ENCODE peak calls at places on chromosomes 4 and X, in ten cellular contexts. Y is left ventricle myocardium inferior; N is neural progenitor cell; E is heart left ventricle; G is GM23248; K is CD4-positive, CD25-positive, alpha-beta regulatory T cell; F is left lung; R is Peyer's patch; J is A549; D is CD4-positive, alpha-beta memory T cell. V is an unnamed sample.

GRCh38 chr4:101141855-101142254 is 205.5 kb downstream of the PPP3CA start:
- DNase-seq in Y (no peak), N (no peak), E (no peak), G (no peak), K (no peak), F (no peak), R (no peak), J (no peak), D (no peak), V (no peak)

GRCh38 chrX:63764946-63765345 is 20.1 kb downstream of the ARHGEF9 start:
- DNase-seq in Y (no peak), N (no peak), E (no peak), G (peak; percentile 54), K (no peak), F (no peak), R (no peak), J (no peak), D (no peak), V (no peak)

GRCh38 chrX:40062525-40063193 is 35.1 kb downstream of the BCOR start:
- DNase-seq in Y (no peak), N (no peak), E (no peak), G (no peak), K (no peak), F (no peak), R (no peak), J (no peak), D (no peak), V (no peak)

GRCh38 chr4:102533916-102534315 is 32.8 kb downstream of the NFKB1 start:
- DNase-seq in Y (no peak), N (no peak), E (no peak), G (no peak), K (no peak), F (no peak), R (no peak), J (no peak), D (no peak), V (no peak)

GRCh38 chr4:108018884-108019187 is 29.1 kb downstream of the HADH start:
- DNase-seq in Y (no peak), N (no peak), E (no peak), G (no peak), K (no peak), F (no peak), R (no peak), J (no peak), D (no peak), V (no peak)

GRCh38 chr4:126582737-126583136 is 1050.0 kb upstream of the INTU start:
- DNase-seq in Y (no peak), N (peak; percentile 31), E (no peak), G (peak; percentile 4), K (no peak), F (no peak), R (no peak), J (no peak), D (no peak), V (no peak)

GRCh38 chrX:34903316-34903715 is 39.3 kb upstream of the FAM47B start:
- DNase-seq in Y (no peak), N (no peak), E (no peak), G (peak; percentile 56), K (no peak), F (no peak), R (no peak), J (no peak), D (no peak), V (no peak)

GRCh38 chrX:129843459-129844306 is at the start of gene ZDHHC9:
- DNase-seq in Y (peak; percentile 88), N (peak; percentile 93), E (peak; percentile 89), G (peak; percentile 90), K (peak; percentile 85), F (peak; percentile 89), R (peak; percentile 94), J (peak; percentile 70), D (peak; percentile 86), V (peak; percentile 91)

GRCh38 chrX:109635151-109635550 is 10.2 kb upstream of the KCNE5 start:
- DNase-seq in Y (no peak), N (peak; percentile 34), E (no peak), G (peak; percentile 36), K (no peak), F (no peak), R (no peak), J (peak; percentile 3), D (no peak), V (no peak)

GRCh38 chr4:31918891-31919290 is 1198.7 kb downstream of the PCDH7 start:
- DNase-seq in Y (no peak), N (no peak), E (no peak), G (no peak), K (no peak), F (no peak), R (no peak), J (no peak), D (no peak), V (no peak)

GRCh38 chr4:189053621-189054020 is 887.1 kb upstream of the FRG1 start:
- DNase-seq in Y (no peak), N (peak; percentile 63), E (no peak), G (no peak), K (no peak), F (no peak), R (no peak), J (no peak), D (no peak), V (no peak)

DNA sequence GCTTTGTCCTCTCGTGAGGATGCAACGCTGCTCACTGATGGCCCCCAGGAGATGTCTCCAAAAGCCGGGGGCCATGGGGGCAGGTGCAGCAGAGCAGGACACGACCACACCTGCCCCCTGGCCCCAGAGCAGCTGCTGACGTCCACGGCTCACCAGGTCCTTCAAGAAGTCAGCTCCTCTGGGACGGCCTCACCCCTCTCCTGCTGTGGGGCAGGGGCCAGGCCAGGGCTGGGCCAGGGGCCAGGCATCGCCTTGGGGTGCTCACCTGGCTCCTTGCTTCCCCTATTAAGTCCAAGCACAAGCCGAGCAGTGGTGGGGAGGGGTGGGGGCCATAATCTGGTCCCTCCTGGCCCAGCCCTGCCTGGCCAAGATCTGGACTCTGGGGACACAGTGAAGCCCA is 28.6 kb upstream of the MXD4 start:
- DNase-seq in Y (no peak), N (no peak), E (no peak), G (no peak), K (no peak), F (no peak), R (peak; percentile 50), J (no peak), D (no peak), V (no peak)
- H3K9me3 ChIP-seq in Y (no peaks in the 10 kb centered on the region), N (no peaks in the 10 kb centered on the region), E (no peaks in the 10 kb centered on the region), G (no peaks in the 10 kb centered on the region), K (no peaks in the 10 kb centered on the region), F (peaks cover 4% of the 10 kb centered on the region), R (no peaks in the 10 kb centered on the region), J (no peaks in the 10 kb centered on the region), D (no peaks in the 10 kb centered on the region), V (no peaks in the 10 kb centered on the region)

GRCh38 chr4:98386-98785 is 25.9 kb upstream of the ZNF718 start:
- DNase-seq in Y (no peak), N (no peak), E (no peak), G (no peak), K (no peak), F (no peak), R (no peak), J (no peak), D (no peak), V (no peak)
- H3K9me3 ChIP-seq in Y (peaks cover 100% of the 10 kb centered on the region), N (peaks cover 38% of the 10 kb centered on the region), E (peaks cover 78% of the 10 kb centered on the region), G (peaks cover 13% of the 10 kb centered on the region), K (peaks cover 44% of the 10 kb centered on the region), F (peaks cover 100% of the 10 kb centered on the region), R (peaks cover 8% of the 10 kb centered on the region), J (peaks cover 29% of the 10 kb centered on the region), D (no peaks in the 10 kb centered on the region), V (peaks cover 18% of the 10 kb centered on the region)

GRCh38 chrX:124406294-124407013 is 60.1 kb downstream of the SH2D1A start:
- DNase-seq in Y (no peak), N (peak; percentile 60), E (peak; percentile 29), G (peak; percentile 83), K (peak; percentile 46), F (peak; percentile 34), R (peak; percentile 69), J (peak; percentile 68), D (peak; percentile 52), V (peak; percentile 45)
- H3K9me3 ChIP-seq in Y (no peaks in the 10 kb centered on the region), N (no peaks in the 10 kb centered on the region), E (no peaks in the 10 kb centered on the region), G (no peaks in the 10 kb centered on the region), K (no peaks in the 10 kb centered on the region), F (no peaks in the 10 kb centered on the region), R (no peaks in the 10 kb centered on the region), J (no peaks in the 10 kb centered on the region), D (no peaks in the 10 kb centered on the region), V (no peaks in the 10 kb centered on the region)

GRCh38 chrX:54934890-54935289 is 14.3 kb downstream of the TRO start:
- DNase-seq in Y (no peak), N (no peak), E (no peak), G (no peak), K (no peak), F (no peak), R (no peak), J (no peak), D (no peak), V (no peak)

GRCh38 chrX:54931107-54931506 is 10.5 kb downstream of the TRO start:
- DNase-seq in Y (no peak), N (no peak), E (no peak), G (no peak), K (no peak), F (no peak), R (no peak), J (no peak), D (no peak), V (no peak)

GRCh38 chrX:54934058-54934457 is 13.4 kb downstream of the TRO start:
- DNase-seq in Y (no peak), N (no peak), E (no peak), G (no peak), K (no peak), F (no peak), R (no peak), J (no peak), D (no peak), V (no peak)

GRCh38 chrX:54930291-54931049 is 9.8 kb downstream of the TRO start:
- DNase-seq in Y (no peak), N (no peak), E (no peak), G (no peak), K (no peak), F (no peak), R (no peak), J (no peak), D (no peak), V (no peak)

DNA sequence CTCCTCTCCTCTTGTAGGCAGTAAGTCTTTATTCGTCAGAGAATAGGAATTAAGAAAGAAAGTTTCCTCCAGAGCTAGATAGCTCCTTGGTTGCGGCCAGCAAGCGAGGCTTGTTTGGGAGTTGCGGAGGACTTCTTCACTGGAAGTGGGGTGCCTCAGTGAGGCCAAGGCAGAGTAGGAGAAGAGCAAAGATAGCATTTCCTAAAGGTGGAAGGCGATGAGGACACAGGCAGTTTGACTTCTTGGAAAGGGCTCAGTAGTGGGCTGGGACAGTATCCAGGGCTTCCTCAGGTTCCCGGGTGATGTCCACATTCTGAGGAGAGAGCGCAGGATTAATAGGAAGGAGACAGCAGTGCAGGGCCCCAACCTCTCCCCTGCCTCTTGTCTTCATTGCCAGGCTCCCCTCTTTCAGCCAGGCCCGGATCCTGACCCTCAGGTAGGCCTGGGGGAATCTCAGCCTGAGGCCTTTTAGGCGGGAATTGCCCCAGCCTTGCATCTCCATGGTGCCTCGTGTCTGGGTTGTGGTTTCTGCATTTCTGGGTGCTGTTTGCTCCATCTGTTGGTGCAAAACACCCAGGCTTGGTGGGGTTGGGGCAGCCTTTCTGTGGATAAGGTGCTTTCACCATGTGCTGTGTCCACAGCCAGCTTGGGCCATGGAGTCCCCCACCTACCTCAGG is 12.7 kb downstream of the TRO start:
- DNase-seq in Y (no peak), N (no peak), E (no peak), G (no peak), K (no peak), F (no peak), R (no peak), J (no peak), D (no peak), V (no peak)
- H3K9me3 ChIP-seq in Y (no peaks in the 10 kb centered on the region), N (no peaks in the 10 kb centered on the region), E (no peaks in the 10 kb centered on the region), G (no peaks in the 10 kb centered on the region), K (no peaks in the 10 kb centered on the region), F (no peaks in the 10 kb centered on the region), R (no peaks in the 10 kb centered on the region), J (no peaks in the 10 kb centered on the region), D (no peaks in the 10 kb centered on the region), V (no peaks in the 10 kb centered on the region)